ENCODE peak calls at places on chromosomes 2 and 18, in nine cellular contexts. M is effector memory CD4-positive, alpha-beta T cell; Z is right lobe of liver; J is kidney glomerular epithelial cell; P is T-helper 2 cell; K is GM12865; O is amniotic stem cell; X is H9; D is activated T-helper 1 cell treated with Interleukin-2 at 50 U/mL for 16 hours. U is an unnamed sample.

GRCh38 chr2:240433973-240434727 is 1.3 kb upstream of the GPC1 start:
- DNase-seq in Z (peak), J (peak), M (no peak), O (peak), X (peak), K (no peak), D (no peak), P (no peak), U (no peak)

GRCh38 chr2:241132549-241133435 is 16.5 kb downstream of the PASK start:
- DNase-seq in X (no peak), D (no peak), Z (no peak), K (no peak), M (no peak), P (no peak), O (no peak), J (no peak), U (no peak)

GRCh38 chr2:148948865-148949264 is 73.8 kb downstream of the KIF5C start:
- DNase-seq in Z (no peak), O (no peak), J (no peak), X (no peak), M (no peak), D (no peak), P (no peak), K (no peak), U (no peak)

GRCh38 chr2:32721376-32721775 is 93.5 kb downstream of the TTC27 start:
- DNase-seq in Z (no peak), J (no peak), O (no peak), P (no peak), M (no peak), K (no peak), X (no peak), D (no peak), U (no peak)

GRCh38 chr2:242063364-242064249 is 194.1 kb downstream of the RTP5 start:
- DNase-seq in D (no peak), X (no peak), Z (no peak), J (no peak), K (no peak), M (no peak), P (no peak), O (no peak), U (no peak)

GRCh38 chr2:10375570-10376266 is 72.4 kb downstream of the ODC1 start:
- DNase-seq in P (no peak), X (no peak), K (peak), O (no peak), M (no peak), J (no peak), D (no peak), Z (no peak), U (no peak)

GRCh38 chr2:45342-46130 is 769 bp downstream of the FAM110C start:
- DNase-seq in X (peak), K (no peak), P (no peak), M (no peak), J (no peak), Z (peak), D (no peak), O (no peak), U (peak)

GRCh38 chr18:75132931-75133525 is 75.9 kb downstream of the PTGR3 start:
- DNase-seq in K (no peak), Z (no peak), J (no peak), D (no peak), P (no peak), O (no peak), M (no peak), X (no peak), U (no peak)

GRCh38 chr18:7464245-7464966 is 102.7 kb upstream of the PTPRM start:
- DNase-seq in Z (no peak), J (no peak), D (no peak), P (no peak), X (no peak), M (no peak), K (no peak), O (no peak), U (no peak)

GRCh38 chr2:218401834-218402370 is 2.2 kb downstream of the CTDSP1 start:
- DNase-seq in J (no peak), O (no peak), P (no peak), Z (peak), K (no peak), X (no peak), M (no peak), D (no peak), U (peak)

GRCh38 chr2:215967590-215968373 is 45.6 kb downstream of the MREG start:
- DNase-seq in Z (no peak), M (no peak), O (no peak), J (no peak), K (no peak), P (no peak), D (no peak), X (no peak), U (no peak)

GRCh38 chr18:74255022-74255658 is 36.6 kb downstream of the CYB5A start:
- DNase-seq in J (no peak), Z (no peak), D (no peak), K (no peak), X (no peak), M (no peak), O (no peak), P (no peak), U (no peak)

GRCh38 chr18:32879497-32879896 is 106.7 kb upstream of the KLHL14 start:
- DNase-seq in J (peak), P (no peak), D (no peak), Z (no peak), M (no peak), X (no peak), O (no peak), K (no peak), U (no peak)

GRCh38 chr2:19687260-19687659 is 214.5 kb downstream of the TTC32 start:
- DNase-seq in O (no peak), D (no peak), J (no peak), K (no peak), P (no peak), M (no peak), Z (no peak), X (peak), U (no peak)

GRCh38 chr2:36561223-36561944 is 36.6 kb downstream of the FEZ2 start:
- DNase-seq in D (no peak), Z (no peak), J (peak), X (no peak), O (peak), K (no peak), M (no peak), P (no peak), U (no peak)

GRCh38 chr2:197090713-197091367 is 164.3 kb upstream of the PGAP1 start:
- DNase-seq in O (no peak), M (no peak), P (no peak), Z (no peak), D (no peak), X (peak), K (no peak), J (no peak), U (no peak)

GRCh38 chr2:215319500-215319899 is 7.6 kb downstream of the ATIC start:
- DNase-seq in O (no peak), X (no peak), Z (no peak), K (no peak), D (no peak), J (no peak), P (no peak), M (no peak), U (no peak)

GRCh38 chr18:37419272-37419671 is 146.3 kb downstream of the CELF4 start:
- DNase-seq in K (no peak), P (no peak), M (no peak), O (no peak), J (peak), D (no peak), X (no peak), Z (no peak), U (no peak)

GRCh38 chr2:14524803-14525080 is 107.8 kb upstream of the LRATD1 start:
- DNase-seq in Z (no peak), X (no peak), P (no peak), K (no peak), J (no peak), M (no peak), O (no peak), D (no peak), U (no peak)

GRCh38 chr2:46029332-46029811 is 267.8 kb upstream of the EPAS1 start:
- DNase-seq in D (no peak), J (peak), X (no peak), P (no peak), Z (no peak), M (no peak), O (no peak), K (no peak), U (no peak)